ENCODE peak calls at places on chromosomes 12 and 14, in five cellular contexts. D is astrocyte of the spinal cord; A is CD4-positive, CD25-positive, alpha-beta regulatory T cell; J is amygdala; H is LNCaP clone FGC. L is an unnamed sample.

GRCh38 chr12:57527184-57527583 is 4.6 kb downstream of the MBD6 start:
- DNase-seq in D (no peak), A (no peak), J (no peak), H (no peak), L (no peak)

GRCh38 chr14:104694475-104694950 is 5.1 kb downstream of the INF2 start:
- DNase-seq in D (no peak), A (no peak), J (peak; percentile 86), H (no peak), L (no peak)

GRCh38 chr14:71212683-71213107 is 305.4 kb downstream of the PCNX1 start:
- DNase-seq in D (no peak), A (no peak), J (no peak), H (no peak), L (no peak)

GRCh38 chr12:104748790-104749189 is 209.3 kb downstream of the SLC41A2 start:
- DNase-seq in D (peak; percentile 23), A (no peak), J (no peak), H (no peak), L (no peak)

GRCh38 chr12:49825971-49826421 is 2.2 kb downstream of the NCKAP5L start:
- DNase-seq in D (peak; percentile 18), A (no peak), J (no peak), H (no peak), L (no peak)

GRCh38 chr12:22459872-22460490 is 84.4 kb downstream of the C2CD5 start:
- DNase-seq in D (peak; percentile 53), A (no peak), J (no peak), H (no peak), L (no peak)

GRCh38 chr12:40907115-40907521 is 214.9 kb downstream of the CNTN1 start:
- DNase-seq in D (peak; percentile 41), A (no peak), J (no peak), H (no peak), L (no peak)

GRCh38 chr12:885701-886100 is 63.8 kb downstream of the RAD52 start:
- DNase-seq in D (no peak), A (no peak), J (no peak), H (no peak), L (no peak)

GRCh38 chr12:89461649-89462612 is 62.7 kb downstream of the GALNT4 start:
- DNase-seq in D (peak; percentile 83), A (no peak), J (no peak), H (peak; percentile 44), L (no peak)

GRCh38 chr12:108696111-108696995 is 35.0 kb downstream of the CORO1C start:
- DNase-seq in D (peak; percentile 99), A (no peak), J (no peak), H (no peak), L (no peak)

GRCh38 chr14:37546621-37547447 is 48.2 kb downstream of the FOXA1 start:
- DNase-seq in D (peak; percentile 21), A (no peak), J (no peak), H (peak; percentile 93), L (no peak)

GRCh38 chr12:106953352-106954260 is 2.1 kb upstream of the TMEM263 start:
- DNase-seq in D (peak; percentile 25), A (no peak), J (no peak), H (no peak), L (no peak)

GRCh38 chr12:78181544-78182162 is 351.0 kb downstream of the NAV3 start:
- DNase-seq in D (peak; percentile 50), A (no peak), J (no peak), H (peak; percentile 49), L (no peak)

GRCh38 chr12:51884676-51885229 is 3.1 kb upstream of the ANKRD33 start:
- DNase-seq in D (no peak), A (no peak), J (no peak), H (peak; percentile 82), L (no peak)

GRCh38 chr12:188910-189621 is 24.9 kb downstream of the SLC6A12 start:
- DNase-seq in D (peak; percentile 39), A (no peak), J (peak; percentile 67), H (no peak), L (no peak)

GRCh38 chr14:75979071-75979571 is 2.7 kb downstream of the TGFB3 start:
- DNase-seq in D (peak; percentile 47), A (no peak), J (peak; percentile 38), H (no peak), L (no peak)

GRCh38 chr12:46005823-46006222 is 15.4 kb upstream of the SCAF11 start:
- DNase-seq in D (no peak), A (no peak), J (no peak), H (no peak), L (no peak)

GRCh38 chr12:13390381-13390856 is 193.9 kb downstream of the EMP1 start:
- DNase-seq in D (peak; percentile 78), A (no peak), J (peak; percentile 91), H (peak; percentile 94), L (peak; percentile 55)

GRCh38 chr14:49769171-49769570 is 1.2 kb downstream of the KLHDC2 start:
- DNase-seq in D (peak; percentile 60), A (no peak), J (no peak), H (no peak), L (no peak)

GRCh38 chr12:75923964-75924666 is 107.5 kb downstream of the PHLDA1 start:
- DNase-seq in D (no peak), A (no peak), J (no peak), H (no peak), L (no peak)

GRCh38 chr12:15532364-15532977 is 210.2 kb downstream of the PTPRO start:
- DNase-seq in D (peak; percentile 76), A (peak; percentile 18), J (no peak), H (no peak), L (no peak)

GRCh38 chr14:52891800-52892199 is 59.0 kb downstream of the FERMT2 start:
- DNase-seq in D (no peak), A (no peak), J (no peak), H (no peak), L (no peak)

GRCh38 chr12:110109837-110110535 is 14.2 kb upstream of the IFT81 start:
- DNase-seq in D (no peak), A (no peak), J (no peak), H (no peak), L (no peak)

GRCh38 chr12:67649165-67650126 is 901 bp downstream of the DYRK2 start:
- DNase-seq in D (peak; percentile 14), A (peak; percentile 7), J (no peak), H (no peak), L (no peak)

GRCh38 chr12:120666577-120667390 is 20.2 kb upstream of the MLEC start:
- DNase-seq in D (no peak), A (no peak), J (no peak), H (no peak), L (no peak)